ENCODE peak calls at places on chromosomes 6 and 20, in five cellular contexts. W is left ventricle myocardium inferior, X is tibial artery, Z is body of pancreas, I is endodermal cell. M is an unnamed sample. For H3K36me3, the result is how much of the 10 kb centered on the place peaks cover.

GRCh38 chr6:157200611-157201010 is 122.7 kb downstream of the TMEM242 start:
- DNase-seq in W (no peak), X (no peak), Z (peak), I (no peak), M (no peak)

GRCh38 chr6:145643760-145644159 is 91.6 kb downstream of the EPM2A start:
- DNase-seq in W (no peak), X (no peak), Z (no peak), I (no peak), M (peak)

GRCh38 chr6:153942361-153942760 is 96.7 kb upstream of the OPRM1 start:
- DNase-seq in W (no peak), X (no peak), Z (no peak), I (no peak), M (no peak)

GRCh38 chr20:50663095-50663821 is 28.1 kb downstream of the RIPOR3 start:
- DNase-seq in W (peak), X (no peak), Z (peak), I (peak), M (no peak)

GRCh38 chr6:105045546-105045945 is 88.6 kb downstream of the LIN28B start:
- DNase-seq in W (no peak), X (no peak), Z (no peak), I (no peak), M (peak)

GRCh38 chr20:11378252-11378651 is 539.4 kb upstream of the BTBD3 start:
- DNase-seq in W (no peak), X (no peak), Z (no peak), I (peak), M (no peak)

GRCh38 chr6:128124713-128125112 is 223.9 kb upstream of the THEMIS start:
- DNase-seq in W (no peak), X (no peak), Z (no peak), I (no peak), M (peak)

GRCh38 chr6:65557224-65557623 is 149.8 kb downstream of the EYS start:
- DNase-seq in W (no peak), X (no peak), Z (no peak), I (peak), M (no peak)

GRCh38 chr6:81026041-81026553 is 726.4 kb downstream of the TENT5A start:
- DNase-seq in W (no peak), X (no peak), Z (no peak), I (no peak), M (no peak)

GRCh38 chr20:58028123-58028522 is 200.3 kb downstream of the ANKRD60 start:
- DNase-seq in W (no peak), X (no peak), Z (no peak), I (peak), M (no peak)
- TF ChIP-seq CTCF in W (peak), X (no peak), Z (no peak), I (peak), M (peak)

GRCh38 chr6:40550096-40550731 is 37.0 kb downstream of the LRFN2 start:
- DNase-seq in W (no peak), X (no peak), Z (peak), I (peak), M (peak)
- H3K36me3 ChIP-seq in W (under half), X (under half), Z (under half), I (under half), M (under half)

GRCh38 chr6:35729349-35729678 is 7.5 kb upstream of the ARMC12 start:
- DNase-seq in W (no peak), X (no peak), Z (no peak), I (no peak), M (no peak)
- H3K27ac ChIP-seq in W (peak), X (peak), Z (peak), I (no peak), M (no peak)

DNA sequence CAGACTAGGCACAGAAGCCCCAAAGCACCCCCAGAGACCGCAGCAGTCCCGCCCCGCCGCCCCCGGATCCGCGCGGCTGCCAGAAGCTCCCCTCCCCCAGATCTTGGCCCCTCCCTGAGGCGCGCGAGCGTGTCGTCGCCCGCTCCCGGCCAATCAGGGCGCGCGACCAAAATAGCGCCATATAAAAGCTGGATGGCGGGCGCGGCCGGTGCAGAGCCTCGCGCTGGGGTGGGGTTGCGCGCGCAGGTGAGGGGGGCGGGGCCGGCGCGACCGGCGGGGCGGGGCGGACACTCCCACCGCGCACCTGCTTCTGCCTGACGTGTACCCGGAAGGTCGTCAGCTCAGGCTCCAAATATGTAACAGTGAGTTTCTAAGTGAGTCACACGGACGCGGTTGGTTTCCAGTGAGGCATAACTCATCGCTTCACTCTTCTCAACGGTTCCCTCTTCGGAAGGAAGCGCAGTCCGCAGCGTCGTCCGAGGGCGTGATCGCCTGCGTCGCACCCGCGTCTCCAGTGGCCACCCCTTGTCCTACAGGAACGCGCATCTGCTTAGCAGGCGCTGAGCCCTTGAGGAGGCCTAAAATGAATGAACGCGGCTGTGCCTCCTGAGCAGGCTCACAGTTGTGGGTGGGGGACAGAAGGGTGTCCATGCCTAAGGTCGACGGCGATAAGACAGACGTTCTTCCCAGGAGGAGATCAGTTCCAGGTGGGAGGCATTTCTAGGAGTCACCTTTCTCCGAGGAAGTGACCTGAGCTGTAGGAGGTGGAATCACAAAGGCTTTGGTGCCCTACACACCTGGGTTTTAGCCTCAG is 50.6 kb upstream of the EZR start:
- DNase-seq in W (peak), X (peak), Z (peak), I (peak), M (peak)
- TF ChIP-seq CTCF in W (no peak), X (no peak), Z (no peak), I (peak), M (peak)

DNA sequence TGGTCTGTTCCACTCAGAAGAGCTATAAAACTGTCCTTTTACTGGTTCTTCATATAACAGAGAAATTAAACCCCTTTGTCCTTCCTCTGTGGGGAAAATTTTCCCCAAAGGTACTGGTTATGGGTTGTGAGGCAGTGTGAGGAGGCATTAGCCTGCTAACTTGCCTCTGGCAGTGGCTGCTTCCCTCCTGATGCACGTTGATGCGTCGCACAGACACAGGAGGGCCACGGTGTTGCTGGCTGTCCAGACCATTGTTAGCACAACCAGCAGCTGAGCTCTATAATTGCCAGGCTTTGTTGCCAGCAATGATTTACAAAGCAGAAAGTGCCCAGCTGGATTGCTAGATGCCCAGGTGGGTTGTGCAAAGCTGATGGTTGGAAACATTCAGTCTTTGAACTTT is 10.1 kb downstream of the AAR2 start:
- DNase-seq in W (no peak), X (no peak), Z (no peak), I (no peak), M (no peak)
- H3K36me3 ChIP-seq in W (half or more), X (half or more), Z (under half), I (half or more), M (half or more)

GRCh38 chr6:143267740-143268139 is 182.8 kb downstream of the ADAT2 start:
- DNase-seq in W (no peak), X (no peak), Z (no peak), I (no peak), M (no peak)
- H3K27ac ChIP-seq in W (no peak), X (no peak), Z (no peak), I (no peak), M (no peak)

GRCh38 chr6:73732845-73733675 is 37.1 kb downstream of the CD109 start:
- DNase-seq in W (peak), X (peak), Z (peak), I (peak), M (peak)
- TF ChIP-seq CTCF in W (peak), X (peak), Z (peak), I (peak), M (peak)

DNA sequence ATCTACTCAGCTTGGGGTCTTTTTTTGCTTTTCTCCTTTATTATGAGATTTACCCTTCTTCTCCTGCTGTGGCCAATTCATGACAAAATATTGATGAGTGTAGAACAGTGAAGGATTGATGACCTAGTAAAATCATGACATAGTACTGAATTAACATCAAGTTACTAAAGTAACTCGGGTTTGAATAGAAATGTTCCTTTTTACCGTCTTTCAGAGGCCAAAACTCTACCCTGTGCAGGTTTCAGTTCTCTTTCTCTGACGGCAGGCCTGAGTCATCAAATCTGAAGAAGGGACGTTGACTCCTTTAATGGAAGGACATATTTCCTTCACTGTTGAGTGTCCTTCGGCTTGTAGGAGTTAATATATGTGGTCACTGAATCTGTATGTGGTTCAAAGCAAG is 80.7 kb downstream of the RREB1 start:
- DNase-seq in W (no peak), X (no peak), Z (no peak), I (no peak), M (no peak)
- H3K36me3 ChIP-seq in W (half or more), X (half or more), Z (under half), I (half or more), M (under half)

GRCh38 chr6:139153876-139154275 is 19.0 kb downstream of the HECA start:
- DNase-seq in W (no peak), X (no peak), Z (no peak), I (no peak), M (peak)
- H3K27ac ChIP-seq in W (no peak), X (no peak), Z (no peak), I (no peak), M (no peak)

M was measured in brain microvascular endothelial cell.